ENCODE peak calls at places on chromosome 5, in five cellular contexts. Q is GM12878, O is HepG2, W is K562, U is endothelial cell of umbilical vein. K is an unnamed sample.

GRCh38 chr5:16673241-16673998 is 56.6 kb upstream of the RETREG1 start:
- DNase-seq in Q (no peak), O (no peak), W (no peak), U (no peak), K (no peak)

GRCh38 chr5:133638436-133638835 is 26.1 kb upstream of the FSTL4 start:
- DNase-seq in Q (no peak), O (no peak), W (no peak), U (no peak), K (no peak)

GRCh38 chr5:159444441-159445082 is 114.3 kb upstream of the IL12B start:
- DNase-seq in Q (no peak), O (peak), W (peak), U (peak), K (peak)

GRCh38 chr5:5132896-5133295 is 7.2 kb upstream of the ADAMTS16 start:
- DNase-seq in Q (no peak), O (no peak), W (no peak), U (no peak), K (no peak)

GRCh38 chr5:73120222-73121108 is at the start of gene TMEM171:
- DNase-seq in Q (no peak), O (no peak), W (no peak), U (peak), K (peak)

GRCh38 chr5:132483101-132483500 is 7.5 kb downstream of the IRF1 start:
- DNase-seq in Q (no peak), O (no peak), W (no peak), U (no peak), K (no peak)

GRCh38 chr5:38434981-38435710 is 121.3 kb downstream of the LIFR start:
- DNase-seq in Q (no peak), O (no peak), W (no peak), U (no peak), K (no peak)

GRCh38 chr5:133840168-133840567 is 128.3 kb downstream of the C5orf15 start:
- DNase-seq in Q (no peak), O (no peak), W (no peak), U (no peak), K (no peak)

GRCh38 chr5:125083932-125084331 is 337.5 kb upstream of the ZNF608 start:
- DNase-seq in Q (no peak), O (no peak), W (no peak), U (no peak), K (no peak)

GRCh38 chr5:98614341-98614740 is 159.1 kb upstream of the RGMB start:
- DNase-seq in Q (no peak), O (no peak), W (no peak), U (no peak), K (no peak)

GRCh38 chr5:93385665-93386064 is 195.4 kb downstream of the NR2F1-AS1 start:
- DNase-seq in Q (no peak), O (no peak), W (no peak), U (no peak), K (no peak)

GRCh38 chr5:16980983-16981382 is 44.9 kb upstream of the MYO10 start:
- DNase-seq in Q (no peak), O (no peak), W (no peak), U (no peak), K (no peak)

GRCh38 chr5:14142202-14142855 is 813 bp upstream of the TRIO start:
- DNase-seq in Q (no peak), O (no peak), W (no peak), U (no peak), K (no peak)

GRCh38 chr5:132853323-132853722 is 12.9 kb downstream of the GDF9 start:
- DNase-seq in Q (no peak), O (peak), W (no peak), U (no peak), K (no peak)

GRCh38 chr5:56264417-56265025 is 31.4 kb upstream of the ANKRD55 start:
- DNase-seq in Q (no peak), O (peak), W (peak), U (no peak), K (peak)

GRCh38 chr5:171999877-172000276 is 6.6 kb downstream of the FBXW11 start:
- DNase-seq in Q (peak), O (no peak), W (no peak), U (no peak), K (no peak)

GRCh38 chr5:149729150-149729549 is 960 bp upstream of the PPARGC1B start:
- DNase-seq in Q (no peak), O (no peak), W (no peak), U (no peak), K (no peak)

GRCh38 chr5:116423587-116424257 is 150.9 kb downstream of the SEMA6A start:
- DNase-seq in Q (no peak), O (no peak), W (no peak), U (no peak), K (no peak)

GRCh38 chr5:60161340-60161934 is 267.9 kb upstream of the PDE4D start:
- DNase-seq in Q (peak), O (peak), W (no peak), U (peak), K (peak)

GRCh38 chr5:146475190-146475801 is 28.2 kb downstream of the TCERG1 start:
- DNase-seq in Q (no peak), O (no peak), W (no peak), U (peak), K (no peak)

GRCh38 chr5:130747556-130747955 is 417.5 kb downstream of the HINT1 start:
- DNase-seq in Q (no peak), O (no peak), W (no peak), U (no peak), K (no peak)

GRCh38 chr5:173745123-173745522 is 128.7 kb upstream of the BOD1 start:
- DNase-seq in Q (peak), O (no peak), W (no peak), U (no peak), K (no peak)

GRCh38 chr5:28084069-28084468 is 1045.7 kb upstream of the CDH9 start:
- DNase-seq in Q (no peak), O (no peak), W (no peak), U (no peak), K (no peak)

GRCh38 chr5:76766746-76767145 is 50.8 kb downstream of the F2R start:
- DNase-seq in Q (no peak), O (no peak), W (no peak), U (peak), K (no peak)

GRCh38 chr5:72160299-72160698 is 53.0 kb downstream of the MAP1B start:
- DNase-seq in Q (no peak), O (no peak), W (no peak), U (peak), K (no peak)

GRCh38 chr5:158398360-158399201 is 539.6 kb upstream of the CLINT1 start:
- DNase-seq in Q (peak), O (no peak), W (no peak), U (no peak), K (no peak)

GRCh38 chr5:57171818-57172465 is 1.9 kb upstream of the GPBP1 start:
- DNase-seq in Q (no peak), O (no peak), W (no peak), U (no peak), K (no peak)

GRCh38 chr5:176466245-176466871 is 18.2 kb downstream of the FAF2 start:
- DNase-seq in Q (no peak), O (peak), W (no peak), U (peak), K (no peak)

GRCh38 chr5:147400076-147400809 is 109.6 kb downstream of the DPYSL3 start:
- DNase-seq in Q (no peak), O (no peak), W (no peak), U (no peak), K (no peak)

GRCh38 chr5:39073759-39074008 is 515 bp downstream of the RICTOR start:
- DNase-seq in Q (no peak), O (no peak), W (no peak), U (no peak), K (no peak)

GRCh38 chr5:97183100-97183929 is at the start of gene RIOK2:
- DNase-seq in Q (peak), O (peak), W (peak), U (peak), K (peak)

GRCh38 chr5:135433626-135434426 is 13.3 kb downstream of the DCANP1 start:
- DNase-seq in Q (no peak), O (peak), W (peak), U (no peak), K (no peak)

GRCh38 chr5:161846731-161847130 is 1.2 kb upstream of the GABRA1 start:
- DNase-seq in Q (no peak), O (no peak), W (no peak), U (no peak), K (peak)

GRCh38 chr5:89297111-89297510 is 414.1 kb upstream of the MEF2C start:
- DNase-seq in Q (no peak), O (no peak), W (no peak), U (no peak), K (no peak)

GRCh38 chr5:147081256-147081872 is 153.5 kb upstream of the STK32A start:
- DNase-seq in Q (no peak), O (no peak), W (no peak), U (no peak), K (no peak)

GRCh38 chr5:109656829-109657228 is 32.9 kb upstream of the MAN2A1 start:
- DNase-seq in Q (no peak), O (no peak), W (peak), U (peak), K (no peak)

GRCh38 chr5:173806270-173807035 is 81.7 kb upstream of the CPEB4 start:
- DNase-seq in Q (no peak), O (peak), W (no peak), U (no peak), K (no peak)

GRCh38 chr5:174925586-174925985 is 201.2 kb downstream of the MSX2 start:
- DNase-seq in Q (no peak), O (no peak), W (no peak), U (no peak), K (no peak)

GRCh38 chr5:148909766-148910165 is 83.4 kb downstream of the ADRB2 start:
- DNase-seq in Q (no peak), O (no peak), W (no peak), U (peak), K (no peak)

DNA sequence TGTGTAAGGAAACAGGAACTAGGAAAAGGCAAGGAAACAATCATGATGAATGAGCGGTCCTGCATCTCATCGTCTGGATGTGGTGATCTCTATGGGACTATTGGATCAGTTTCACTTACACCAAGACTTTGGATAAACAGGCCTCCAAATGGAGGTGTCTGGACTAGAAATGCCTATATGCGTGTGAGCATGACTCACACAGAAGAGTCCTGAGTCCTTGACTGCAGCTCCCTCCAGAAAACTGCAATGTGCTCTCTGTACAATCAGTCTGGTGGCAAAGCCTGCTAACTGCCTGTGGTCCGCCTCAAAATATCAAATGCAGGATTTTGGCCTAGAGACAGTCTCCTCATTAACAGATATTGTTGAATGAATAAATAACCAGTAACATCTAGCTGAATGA is 98.1 kb upstream of the PRR16 start:
- DNase-seq in Q (no peak), O (no peak), W (no peak), U (no peak), K (no peak)
- TF ChIP-seq MYC in Q (no peak), O (no peak), W (no peak), U (no peak), K (no peak)

GRCh38 chr5:142239394-142240159 is 85.2 kb downstream of the SPRY4 start:
- DNase-seq in Q (no peak), O (no peak), W (no peak), U (no peak), K (no peak)
- H3K4me2 ChIP-seq in Q (no peak), O (no peak), W (no peak), U (no peak), K (no peak)

DNA sequence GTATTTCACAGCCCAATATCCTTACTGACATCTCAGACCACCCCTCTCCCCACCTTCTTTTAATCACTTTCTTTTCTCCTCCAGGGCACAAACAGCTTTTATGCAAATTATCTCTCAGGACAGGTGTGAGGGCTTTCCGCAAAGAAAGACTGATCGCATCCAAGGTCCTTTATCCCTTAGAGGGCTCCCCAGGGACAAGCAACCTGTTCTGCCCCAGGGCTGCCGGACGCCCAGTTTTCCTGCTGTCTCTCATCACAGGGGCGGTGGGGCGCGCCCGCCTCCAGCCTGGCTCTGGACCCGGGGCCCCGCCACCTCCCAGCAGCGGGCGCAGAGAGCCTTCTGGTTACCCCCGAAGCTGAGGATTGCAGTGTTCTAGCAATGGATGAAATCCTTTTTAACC is 266.1 kb downstream of the CWC27 start:
- DNase-seq in Q (no peak), O (no peak), W (no peak), U (no peak), K (no peak)
- TF ChIP-seq MYC in Q (no peak), O (no peak), W (no peak), U (no peak), K (no peak)

DNA sequence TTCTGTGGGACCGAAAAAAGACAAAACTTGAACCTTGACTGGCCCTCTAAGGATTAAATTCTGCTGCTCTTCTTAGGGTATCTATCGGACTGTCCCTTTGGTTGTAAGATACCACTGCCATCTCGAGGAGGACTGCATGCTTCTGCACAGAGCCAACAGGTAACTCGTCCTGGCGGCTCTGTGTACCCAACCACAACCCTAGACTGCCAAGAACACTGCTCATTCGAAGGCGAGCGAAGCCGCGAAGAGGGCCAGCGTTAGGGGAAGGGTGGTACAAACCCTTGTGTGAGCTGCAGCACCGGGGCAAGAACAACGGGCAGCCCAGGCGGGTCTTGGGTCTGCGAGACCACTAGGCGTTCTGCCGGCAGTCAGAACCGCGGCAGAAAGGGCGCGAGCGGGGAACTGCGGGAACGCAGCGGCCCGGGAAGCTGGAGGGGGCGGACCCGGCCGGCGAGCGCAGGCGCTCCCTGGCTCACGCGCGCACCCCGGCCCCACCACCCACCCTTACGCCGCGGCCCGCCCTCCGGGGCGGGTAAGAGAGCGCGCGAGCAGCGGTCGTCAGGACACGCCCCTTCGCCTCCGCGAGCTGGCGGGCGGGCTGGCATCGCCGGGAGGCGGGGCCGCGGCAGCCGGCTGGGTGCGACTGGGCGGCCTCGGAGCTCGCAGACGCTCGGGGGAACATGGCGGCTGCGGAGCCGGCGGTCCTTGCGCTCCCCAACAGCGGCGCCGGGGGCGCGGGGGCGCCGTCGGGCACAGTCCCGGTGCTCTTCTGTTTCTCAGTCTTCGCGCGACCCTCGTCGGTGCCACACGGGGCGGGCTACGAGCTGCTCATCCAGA is at the start of gene ISOC1:
- DNase-seq in Q (peak), O (peak), W (peak), U (peak), K (peak)
- H3K4me2 ChIP-seq in Q (peak), O (peak), W (peak), U (peak), K (peak)

DNA sequence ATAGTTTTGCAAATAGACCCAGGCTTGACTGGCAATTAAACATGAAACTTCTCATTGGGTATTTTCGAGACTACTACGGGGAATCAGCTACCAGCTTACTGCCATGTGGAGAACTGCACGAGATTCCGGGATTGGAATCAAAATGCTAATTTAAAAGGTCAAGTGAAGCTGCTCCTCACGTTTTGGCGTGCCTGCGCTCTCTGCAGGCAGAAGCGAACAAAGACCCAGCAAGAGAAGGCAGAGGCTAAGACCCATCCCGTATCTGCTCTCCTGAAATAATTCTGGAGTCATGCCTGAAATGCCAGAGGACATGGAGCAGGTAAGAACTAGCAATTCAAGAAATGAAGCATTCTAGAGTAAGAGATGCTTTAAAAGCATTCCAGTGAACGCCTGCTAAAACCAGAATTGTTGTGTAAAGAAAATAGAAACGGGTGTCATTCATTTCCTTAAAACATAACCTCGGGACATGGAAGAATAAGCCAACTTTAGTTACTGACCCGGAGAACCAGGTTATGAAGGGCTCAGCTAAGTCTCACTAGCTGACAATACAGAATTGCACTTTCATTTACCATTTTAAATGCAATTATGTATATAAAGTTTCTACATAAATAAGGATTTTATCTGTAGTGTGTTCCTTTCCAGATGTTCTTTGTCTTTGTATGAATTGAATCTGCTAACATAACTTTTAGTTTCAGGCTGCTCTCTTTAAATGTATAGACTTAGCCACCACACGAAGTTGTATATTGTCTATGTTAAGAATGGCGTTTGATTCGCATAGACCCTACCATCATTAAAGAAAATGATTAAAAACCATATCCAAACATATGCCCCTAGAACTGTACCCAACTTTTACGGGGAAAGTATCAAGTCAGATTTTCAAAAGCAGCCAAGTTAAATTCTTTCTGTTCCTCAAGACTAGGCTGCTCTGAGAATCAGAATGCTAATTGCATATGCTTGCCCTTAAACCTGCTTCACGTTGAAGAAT is 2.0 kb upstream of the MAT2B start:
- DNase-seq in Q (peak), O (peak), W (peak), U (peak), K (peak)
- TF ChIP-seq MYC in Q (no peak), O (no peak), W (peak), U (no peak), K (no peak)